ENCODE peak calls at places on chromosomes 5 and 9, in eight cellular contexts. E is mammary epithelial cell, V is mucosa of descending colon, T is WTC11, A is pancreas, D is HFFc6, Y is fibroblast of mammary gland, Q is kidney epithelial cell. H is an unnamed sample.

GRCh38 chr9:31486630-31487029 is 897.8 kb upstream of the ACO1 start:
- DNase-seq in E (no peak), V (no peak), T (no peak), A (no peak), D (no peak), Y (no peak), Q (no peak), H (no peak)

GRCh38 chr5:57711471-57711870 is 228.9 kb upstream of the ACTBL2 start:
- DNase-seq in E (no peak), V (no peak), T (no peak), A (no peak), D (no peak), Y (no peak), Q (no peak), H (no peak)

GRCh38 chr9:27765266-27765665 is 192.0 kb upstream of the C9orf72 start:
- DNase-seq in E (peak; percentile 60), V (no peak), T (no peak), A (no peak), D (no peak), Y (no peak), Q (no peak), H (no peak)

GRCh38 chr9:80285325-80285724 is 713.6 kb downstream of the TLE4 start:
- DNase-seq in E (peak; percentile 13), V (no peak), T (peak; percentile 14), A (no peak), D (no peak), Y (peak; percentile 2), Q (no peak), H (no peak)

GRCh38 chr5:57499262-57500050 is 16.8 kb upstream of the ACTBL2 start:
- DNase-seq in E (peak; percentile 63), V (no peak), T (peak; percentile 29), A (no peak), D (peak; percentile 38), Y (peak; percentile 78), Q (no peak), H (peak; percentile 19)

GRCh38 chr5:172574845-172575170 is 66.3 kb upstream of the NEURL1B start:
- DNase-seq in E (no peak), V (no peak), T (no peak), A (no peak), D (no peak), Y (no peak), Q (no peak), H (no peak)

GRCh38 chr9:73149371-73150067 is 2.1 kb upstream of the ANXA1 start:
- DNase-seq in E (peak; percentile 76), V (no peak), T (no peak), A (no peak), D (peak; percentile 85), Y (peak; percentile 89), Q (peak; percentile 86), H (no peak)

GRCh38 chr5:147869112-147869511 is 9.4 kb upstream of the SCGB3A2 start:
- DNase-seq in E (no peak), V (no peak), T (peak; percentile 64), A (no peak), D (no peak), Y (no peak), Q (no peak), H (no peak)

GRCh38 chr9:129737479-129738269 is 15.2 kb downstream of the PTGES start:
- DNase-seq in E (peak; percentile 54), V (peak; percentile 83), T (peak; percentile 90), A (peak; percentile 92), D (peak; percentile 58), Y (peak; percentile 64), Q (no peak), H (peak; percentile 32)

GRCh38 chr5:141942185-141942857 is 15.7 kb downstream of the PCDH12 start:
- DNase-seq in E (no peak), V (no peak), T (no peak), A (no peak), D (no peak), Y (no peak), Q (no peak), H (no peak)

GRCh38 chr5:141944086-141944485 is 13.9 kb downstream of the PCDH12 start:
- DNase-seq in E (peak; percentile 61), V (no peak), T (no peak), A (no peak), D (no peak), Y (no peak), Q (no peak), H (no peak)

GRCh38 chr5:141941779-141942178 is 16.2 kb downstream of the PCDH12 start:
- DNase-seq in E (no peak), V (no peak), T (no peak), A (no peak), D (no peak), Y (no peak), Q (no peak), H (no peak)

GRCh38 chr5:141941307-141941706 is 16.7 kb downstream of the PCDH12 start:
- DNase-seq in E (peak; percentile 37), V (no peak), T (no peak), A (no peak), D (no peak), Y (peak; percentile 46), Q (no peak), H (no peak)

GRCh38 chr5:141940695-141941271 is 17.1 kb downstream of the DELE1 start:
- DNase-seq in E (no peak), V (no peak), T (no peak), A (no peak), D (no peak), Y (peak; percentile 38), Q (no peak), H (no peak)
- TF ChIP-seq CTCF in E (no peak), V (no peak), T (no peak), A (no peak), D (peak; percentile 21), Y (peak; percentile 17), Q (no peak), H (peak; percentile 23)

GRCh38 chr9:120936764-120937122 is 10.1 kb upstream of the TRAF1 start:
- DNase-seq in E (no peak), V (no peak), T (no peak), A (no peak), D (no peak), Y (no peak), Q (no peak), H (no peak)
- TF ChIP-seq CTCF in E (no peak), V (no peak), T (no peak), A (no peak), D (peak; percentile 68), Y (no peak), Q (no peak), H (no peak)

GRCh38 chr5:153884266-153884957 is 154.3 kb downstream of the FAM114A2 start:
- DNase-seq in E (no peak), V (no peak), T (no peak), A (no peak), D (peak; percentile 13), Y (no peak), Q (no peak), H (no peak)

GRCh38 chr5:153880094-153880493 is 158.6 kb downstream of the FAM114A2 start:
- DNase-seq in E (no peak), V (no peak), T (no peak), A (no peak), D (no peak), Y (no peak), Q (no peak), H (no peak)

GRCh38 chr5:153885166-153885565 is 153.5 kb downstream of the FAM114A2 start:
- DNase-seq in E (no peak), V (no peak), T (no peak), A (no peak), D (no peak), Y (no peak), Q (no peak), H (no peak)

GRCh38 chr5:153881687-153882086 is 157.0 kb downstream of the FAM114A2 start:
- DNase-seq in E (no peak), V (no peak), T (no peak), A (no peak), D (no peak), Y (peak; percentile 20), Q (no peak), H (no peak)

DNA sequence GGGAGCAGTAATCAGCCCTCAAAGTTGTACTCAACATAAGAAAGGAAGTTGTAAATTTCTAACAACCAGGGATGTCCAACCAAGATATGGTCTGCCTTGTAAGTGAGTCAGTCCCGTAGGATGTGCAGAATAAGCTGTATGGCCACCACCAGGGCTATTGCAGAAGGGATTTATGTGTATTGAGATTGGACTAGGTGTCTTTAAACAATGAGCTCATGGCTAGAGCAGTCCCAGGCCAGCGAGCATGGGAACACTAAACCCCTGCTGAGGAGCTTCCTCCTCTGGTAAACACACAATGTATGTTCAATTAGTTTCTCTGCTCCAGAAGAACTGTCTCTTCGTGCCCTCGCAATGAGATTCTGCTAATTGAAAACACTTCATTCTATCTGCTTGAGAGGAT is 154.9 kb downstream of the FAM114A2 start:
- DNase-seq in E (no peak), V (no peak), T (no peak), A (no peak), D (peak; percentile 91), Y (peak; percentile 59), Q (no peak), H (no peak)
- TF ChIP-seq CTCF in E (no peak), V (no peak), T (no peak), A (no peak), D (peak; percentile 28), Y (no peak), Q (no peak), H (no peak)

GRCh38 chr5:6582507-6583048 is 50.3 kb downstream of the NSUN2 start:
- DNase-seq in E (no peak), V (no peak), T (no peak), A (no peak), D (no peak), Y (no peak), Q (no peak), H (no peak)

GRCh38 chr5:6581559-6582426 is 51.1 kb downstream of the NSUN2 start:
- DNase-seq in E (no peak), V (no peak), T (no peak), A (no peak), D (no peak), Y (no peak), Q (no peak), H (no peak)

GRCh38 chr5:6584101-6584645 is 48.7 kb downstream of the NSUN2 start:
- DNase-seq in E (no peak), V (no peak), T (no peak), A (no peak), D (no peak), Y (no peak), Q (no peak), H (no peak)

GRCh38 chr5:6584727-6585126 is 48.1 kb downstream of the NSUN2 start:
- DNase-seq in E (no peak), V (no peak), T (no peak), A (no peak), D (no peak), Y (no peak), Q (no peak), H (no peak)

DNA sequence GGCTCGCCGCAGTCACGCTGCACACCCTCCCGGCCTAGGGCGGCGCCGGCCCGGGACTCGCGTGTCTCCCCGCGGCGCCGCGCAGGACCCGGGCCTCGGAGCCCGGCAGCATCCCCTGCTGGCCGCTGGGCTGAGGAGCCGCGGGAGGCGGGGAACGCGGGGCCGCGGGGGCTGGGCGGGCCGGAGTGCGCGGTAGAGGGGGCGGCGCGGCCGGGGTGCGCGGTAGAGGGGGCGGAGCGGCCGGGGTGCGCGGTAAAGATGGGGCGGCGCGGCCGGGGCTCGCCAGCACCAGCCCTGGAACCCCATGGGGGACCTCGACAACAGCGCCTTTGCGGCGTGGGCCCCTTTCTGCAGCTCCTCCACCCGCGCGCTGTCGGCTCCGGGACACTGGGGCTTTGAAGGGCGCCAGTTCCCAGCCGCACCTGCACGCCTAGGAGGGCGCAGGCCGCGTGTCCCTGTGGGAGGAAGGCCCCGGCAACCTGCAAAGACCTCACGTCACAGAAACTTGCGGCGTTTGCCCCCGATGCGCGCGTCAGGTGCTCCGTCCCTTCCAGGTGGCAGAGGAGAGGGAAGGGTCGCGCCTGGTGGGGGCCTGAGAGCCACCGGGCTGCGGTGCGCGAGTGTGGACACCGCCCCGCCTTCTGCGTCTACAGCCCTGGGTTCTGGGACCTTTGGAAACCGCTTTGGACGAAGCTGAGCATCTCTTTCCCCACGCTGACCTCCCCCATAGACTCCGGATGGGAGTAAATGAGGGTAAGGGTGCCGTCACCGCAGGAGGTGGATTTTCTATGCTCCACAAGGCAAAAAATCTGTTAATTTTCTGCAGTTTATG is 49.6 kb downstream of the NSUN2 start:
- DNase-seq in E (no peak), V (no peak), T (peak; percentile 61), A (peak; percentile 62), D (no peak), Y (no peak), Q (no peak), H (no peak)
- TF ChIP-seq CTCF in E (no peak), V (no peak), T (no peak), A (no peak), D (peak; percentile 16), Y (peak; percentile 1), Q (no peak), H (peak; percentile 17)